ENCODE peak calls at places on chromosomes 6 and 20, in six cellular contexts. E, H, X, L, O and A are unnamed samples.

GRCh38 chr6:136923116-136923953 is 1.2 kb downstream of the SLC35D3 start:
- ATAC-seq in E (no peak), O (no peak), H (no peak), X (no peak), L (no peak), A (no peak)

GRCh38 chr6:43699564-43700186 is 12.1 kb upstream of the MRPS18A start:
- ATAC-seq in H (no peak), X (peak), O (no peak), L (no peak), E (no peak), A (no peak)

GRCh38 chr6:160344281-160344680 is 3.9 kb upstream of the SLC22A3 start:
- ATAC-seq in L (no peak), E (no peak), H (no peak), O (no peak), X (no peak), A (no peak)

GRCh38 chr6:36508532-36508931 is 38.7 kb downstream of the STK38 start:
- ATAC-seq in X (no peak), H (no peak), O (no peak), L (no peak), E (no peak), A (no peak)

GRCh38 chr6:162728177-162728571 is 400 bp downstream of the PACRG start:
- ATAC-seq in H (no peak), E (no peak), L (no peak), X (no peak), O (no peak), A (no peak)

GRCh38 chr6:24744911-24745310 is 26.0 kb upstream of the C6orf62 start:
- ATAC-seq in H (no peak), O (no peak), X (no peak), E (peak), L (no peak), A (peak)

GRCh38 chr6:8135276-8135675 is 32.9 kb upstream of the EEF1E1 start:
- ATAC-seq in L (no peak), X (no peak), H (no peak), E (no peak), O (no peak), A (no peak)

GRCh38 chr6:2103644-2104523 is 141.5 kb downstream of the GMDS start:
- ATAC-seq in H (peak), E (no peak), X (peak), O (peak), L (peak), A (no peak)

GRCh38 chr6:100435299-100435698 is 29.4 kb downstream of the SIM1 start:
- ATAC-seq in H (peak), O (no peak), X (no peak), L (no peak), E (no peak), A (no peak)

GRCh38 chr6:136549359-136550044 is 720 bp downstream of the MAP7 start:
- ATAC-seq in X (peak), O (no peak), E (peak), H (peak), L (no peak), A (peak)

GRCh38 chr6:16184129-16184528 is 54.3 kb upstream of the GMPR start:
- ATAC-seq in X (peak), L (peak), O (peak), E (peak), H (peak), A (no peak)

GRCh38 chr6:130971504-130971903 is 91.5 kb downstream of the EPB41L2 start:
- ATAC-seq in O (no peak), H (no peak), L (no peak), X (no peak), E (no peak), A (no peak)

GRCh38 chr6:97630592-97630991 is 347.6 kb upstream of the MMS22L start:
- ATAC-seq in X (no peak), L (no peak), H (no peak), E (no peak), O (no peak), A (no peak)

GRCh38 chr20:56406910-56407309 is 5.2 kb upstream of the CASS4 start:
- ATAC-seq in L (no peak), O (no peak), X (no peak), H (no peak), E (no peak), A (no peak)

GRCh38 chr20:56400001-56400640 is 7.7 kb downstream of the CSTF1 start:
- ATAC-seq in H (peak), O (peak), L (peak), X (peak), E (peak), A (no peak)

GRCh38 chr20:56403465-56403864 is 8.6 kb upstream of the CASS4 start:
- ATAC-seq in L (no peak), E (no peak), H (no peak), X (no peak), O (no peak), A (no peak)
- TF ChIP-seq POLR2AphosphoS5 in L (no peak), E (no peak), H (no peak), X (no peak), O (no peak), A (no peak)

DNA sequence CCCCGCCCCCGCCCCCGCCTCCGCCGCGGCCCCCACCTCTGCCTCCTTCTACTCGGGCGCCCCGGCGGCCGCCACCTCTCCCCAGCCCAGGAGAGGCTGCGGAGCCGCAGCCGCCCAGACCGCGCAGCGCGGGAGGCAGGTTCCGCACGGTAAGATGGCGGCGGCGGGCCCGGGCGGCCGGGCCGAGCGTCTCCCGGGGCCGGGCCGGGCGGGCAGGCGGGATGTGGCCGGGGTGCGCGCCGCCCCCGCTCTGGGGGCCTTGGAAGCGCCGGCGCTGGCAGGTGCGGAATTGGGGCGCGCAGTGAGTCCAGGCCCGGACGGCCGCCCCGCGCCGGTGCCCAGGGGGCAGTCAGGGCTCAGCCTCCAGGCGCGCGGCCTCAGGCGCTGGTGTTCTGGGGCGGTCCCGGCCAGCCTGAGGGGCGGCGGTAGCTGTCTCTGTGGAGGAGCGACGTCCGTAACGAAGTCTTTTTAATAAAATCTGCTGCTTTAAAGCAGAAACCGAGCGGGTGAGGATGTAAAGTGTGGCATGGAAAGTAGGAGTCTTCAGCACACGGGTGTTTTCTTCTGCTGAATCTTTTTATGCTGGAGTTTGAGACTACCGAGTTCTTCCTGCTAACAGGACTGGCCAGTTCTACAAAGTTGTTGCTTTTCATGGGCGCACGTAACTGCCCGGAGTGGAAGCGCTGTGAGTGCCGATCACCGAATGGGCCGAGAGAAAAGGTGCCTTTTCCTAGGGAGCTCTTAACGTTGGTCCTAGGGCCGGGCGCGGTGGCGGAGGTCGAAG is at the start of gene GID8:
- ATAC-seq in L (peak), H (peak), O (peak), E (peak), X (peak), A (peak)
- TF ChIP-seq POLR2A in L (peak), H (peak), O (no peak), E (peak), X (no peak), A (no peak)

GRCh38 chr6:165805067-165805525 is 142.1 kb upstream of the PDE10A start:
- ATAC-seq in L (no peak), O (no peak), X (no peak), E (no peak), H (no peak), A (no peak)
- TF ChIP-seq POLR2AphosphoS5 in L (no peak), O (no peak), X (no peak), E (no peak), H (no peak), A (no peak)

GRCh38 chr20:10710995-10711775 is 37.4 kb upstream of the JAG1 start:
- ATAC-seq in X (peak), E (no peak), O (no peak), H (no peak), L (no peak), A (no peak)
- TF ChIP-seq POLR2A in X (peak), E (no peak), O (no peak), H (no peak), L (no peak), A (no peak)

DNA sequence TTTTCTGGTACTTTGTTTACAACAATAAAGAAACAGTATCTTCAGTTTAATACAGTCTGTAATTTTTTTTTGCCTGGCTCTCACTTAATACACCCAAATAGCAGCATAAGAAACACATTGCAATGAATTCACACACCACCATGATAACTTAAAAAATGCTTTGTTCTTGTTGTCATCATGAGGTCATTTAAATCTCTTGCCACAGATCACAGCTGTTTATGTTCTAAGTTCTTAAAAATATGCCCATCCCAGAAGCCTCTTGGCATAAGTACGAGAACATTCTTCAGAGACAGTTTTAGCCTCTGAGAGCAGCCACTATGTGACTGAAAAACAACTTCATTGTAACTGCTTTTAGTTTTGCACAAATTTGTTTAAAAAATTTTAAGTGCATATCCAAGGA is 47.9 kb downstream of the ESF1 start:
- ATAC-seq in L (no peak), H (no peak), O (no peak), E (no peak), X (no peak), A (peak)
- TF ChIP-seq POLR2AphosphoS5 in L (no peak), H (no peak), O (no peak), E (no peak), X (no peak), A (peak)

GRCh38 chr6:56686429-56686828 is 43.7 kb upstream of the DST start:
- ATAC-seq in O (no peak), E (no peak), L (no peak), H (no peak), X (peak), A (no peak)

GRCh38 chr6:56689114-56689513 is 46.4 kb upstream of the DST start:
- ATAC-seq in H (no peak), X (no peak), O (no peak), E (no peak), L (peak), A (no peak)

GRCh38 chr6:56690519-56691200 is 48.0 kb upstream of the DST start:
- ATAC-seq in O (no peak), H (no peak), E (no peak), L (no peak), X (peak), A (no peak)

GRCh38 chr6:56689663-56690062 is 47.0 kb upstream of the DST start:
- ATAC-seq in L (peak), E (no peak), X (no peak), H (no peak), O (no peak), A (no peak)

DNA sequence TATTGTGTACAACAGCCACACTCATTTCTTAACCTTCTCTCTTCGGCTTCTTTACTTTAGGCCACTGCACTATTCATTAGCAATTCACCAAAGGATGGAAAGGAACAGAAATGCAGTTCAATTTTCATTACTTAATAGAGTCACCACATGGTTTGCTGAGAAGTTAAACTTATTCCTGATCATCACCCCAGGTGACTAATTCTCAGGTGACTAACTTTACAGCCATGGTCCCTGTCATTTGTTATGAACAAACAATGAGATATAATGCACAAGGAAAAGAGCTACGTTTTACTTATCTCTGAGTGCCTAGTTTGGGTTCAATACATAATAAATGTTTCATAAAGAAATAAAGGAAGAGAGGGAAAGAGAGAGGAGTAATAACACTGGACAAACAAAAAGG is 45.8 kb upstream of the DST start:
- ATAC-seq in O (no peak), H (no peak), L (no peak), X (no peak), E (no peak), A (no peak)
- TF ChIP-seq POLR2A in O (no peak), H (no peak), L (no peak), X (no peak), E (no peak), A (no peak)

GRCh38 chr6:144951730-144952437 is 666.7 kb downstream of the UTRN start:
- ATAC-seq in X (no peak), O (no peak), H (no peak), E (no peak), L (no peak), A (no peak)
- TF ChIP-seq POLR2AphosphoS5 in X (no peak), O (no peak), H (no peak), E (no peak), L (no peak), A (no peak)

DNA sequence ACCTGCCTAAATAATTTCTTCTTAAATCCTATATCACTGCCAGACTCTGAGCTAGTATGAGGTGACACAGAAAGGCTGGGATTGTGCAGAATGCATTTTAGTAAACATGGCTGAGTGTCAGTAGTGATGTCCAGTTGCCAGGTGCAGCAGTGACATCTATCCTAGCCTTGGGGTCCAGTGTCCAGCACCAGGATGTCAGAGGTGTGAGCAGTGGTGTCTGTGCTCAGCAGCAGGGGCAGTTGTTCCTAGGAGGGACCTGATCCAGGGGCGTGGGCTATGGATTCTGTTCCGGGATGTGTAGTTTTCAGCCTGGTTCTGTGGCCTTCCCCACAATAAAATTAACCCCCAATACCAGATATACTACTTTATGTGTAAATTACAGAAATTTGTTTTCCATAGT is 6.0 kb downstream of the HLA-C start:
- ATAC-seq in O (no peak), H (no peak), X (peak), L (peak), E (no peak), A (no peak)
- TF ChIP-seq POLR2A in O (no peak), H (no peak), X (no peak), L (peak), E (no peak), A (no peak)

GRCh38 chr20:20052074-20052970 is at the start of the genes CFAP61 and CRNKL1:
- ATAC-seq in L (peak), O (peak), E (peak), H (peak), X (peak), A (peak)
- TF ChIP-seq POLR2AphosphoS5 in L (peak), O (peak), E (peak), H (peak), X (peak), A (no peak)